ENCODE peak calls at places on chromosomes 13 and 19, in nine cellular contexts. A is kidney epithelial cell, K is AG04449, G is A673, Q is IMR-90, T is BJ, V is uterus, H is psoas muscle, L is stomach. O is an unnamed sample.

GRCh38 chr19:44607049-44607448 is 6.3 kb upstream of the IGSF23 start:
- DNase-seq in A (no peak), K (no peak), G (peak), Q (peak), T (no peak), V (no peak), H (no peak), L (no peak), O (no peak)

GRCh38 chr13:52002361-52002760 is 8.9 kb downstream of the ATP7B start:
- DNase-seq in A (no peak), K (no peak), G (no peak), Q (no peak), T (no peak), V (no peak), H (no peak), L (no peak), O (no peak)

GRCh38 chr13:99442273-99442895 is 58.9 kb upstream of the TM9SF2 start:
- DNase-seq in A (no peak), K (no peak), G (peak), Q (peak), T (no peak), V (no peak), H (no peak), L (peak), O (peak)

GRCh38 chr13:79448413-79448812 is 32.5 kb upstream of the NDFIP2 start:
- DNase-seq in A (no peak), K (no peak), G (peak), Q (peak), T (no peak), V (no peak), H (no peak), L (no peak), O (no peak)

GRCh38 chr19:16379521-16380313 is 55.1 kb downstream of the KLF2 start:
- DNase-seq in A (no peak), K (no peak), G (no peak), Q (no peak), T (no peak), V (no peak), H (no peak), L (no peak), O (no peak)

GRCh38 chr13:63345835-63346234 is 1930.2 kb upstream of the PCDH20 start:
- DNase-seq in A (no peak), K (no peak), G (no peak), Q (no peak), T (no peak), V (no peak), H (no peak), L (no peak), O (no peak)

GRCh38 chr19:18972301-18972831 is 31.3 kb upstream of the HOMER3 start:
- DNase-seq in A (no peak), K (no peak), G (peak), Q (peak), T (no peak), V (no peak), H (no peak), L (no peak), O (peak)

GRCh38 chr19:2171349-2172145 is 7.8 kb downstream of the DOT1L start:
- DNase-seq in A (no peak), K (no peak), G (no peak), Q (peak), T (no peak), V (no peak), H (peak), L (peak), O (peak)

GRCh38 chr13:106721599-106721998 is 153.7 kb upstream of the ARGLU1 start:
- DNase-seq in A (no peak), K (no peak), G (no peak), Q (no peak), T (no peak), V (no peak), H (no peak), L (no peak), O (no peak)

DNA sequence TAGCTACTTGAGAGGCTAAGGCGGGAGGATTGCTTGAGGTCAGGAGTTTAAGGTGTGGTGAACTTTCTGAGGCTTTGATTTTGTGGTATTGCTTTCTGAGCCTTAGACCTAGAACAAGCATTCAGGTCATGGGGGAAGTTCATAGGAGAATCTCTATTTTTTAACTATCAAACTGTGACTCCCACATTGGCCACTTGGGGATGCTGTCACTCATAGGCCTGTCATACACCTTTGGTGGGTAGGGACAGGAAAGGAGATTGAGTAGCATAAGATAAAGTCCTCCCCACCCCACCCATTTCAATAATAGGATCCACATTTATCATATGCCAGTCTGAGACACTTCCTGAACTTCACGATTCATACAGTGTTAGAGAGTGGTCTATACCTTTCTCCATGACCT is 41.9 kb upstream of the PSG2 start:
- DNase-seq in A (no peak), K (no peak), G (no peak), Q (no peak), T (no peak), V (no peak), H (no peak), L (no peak), O (no peak)
- TF ChIP-seq CTCF in A (no peak), K (no peak), G (no peak), Q (peak), T (no peak), V (no peak), H (no peak), L (no peak), O (peak)

GRCh38 chr13:92805766-92806165 is 420.8 kb upstream of the GPC6 start:
- DNase-seq in A (no peak), K (no peak), G (no peak), Q (no peak), T (no peak), V (no peak), H (no peak), L (no peak), O (no peak)
- H3K4me3 ChIP-seq in A (no peak), K (no peak), G (peak), Q (no peak), T (no peak), V (peak), H (peak), L (peak), O (peak)

DNA sequence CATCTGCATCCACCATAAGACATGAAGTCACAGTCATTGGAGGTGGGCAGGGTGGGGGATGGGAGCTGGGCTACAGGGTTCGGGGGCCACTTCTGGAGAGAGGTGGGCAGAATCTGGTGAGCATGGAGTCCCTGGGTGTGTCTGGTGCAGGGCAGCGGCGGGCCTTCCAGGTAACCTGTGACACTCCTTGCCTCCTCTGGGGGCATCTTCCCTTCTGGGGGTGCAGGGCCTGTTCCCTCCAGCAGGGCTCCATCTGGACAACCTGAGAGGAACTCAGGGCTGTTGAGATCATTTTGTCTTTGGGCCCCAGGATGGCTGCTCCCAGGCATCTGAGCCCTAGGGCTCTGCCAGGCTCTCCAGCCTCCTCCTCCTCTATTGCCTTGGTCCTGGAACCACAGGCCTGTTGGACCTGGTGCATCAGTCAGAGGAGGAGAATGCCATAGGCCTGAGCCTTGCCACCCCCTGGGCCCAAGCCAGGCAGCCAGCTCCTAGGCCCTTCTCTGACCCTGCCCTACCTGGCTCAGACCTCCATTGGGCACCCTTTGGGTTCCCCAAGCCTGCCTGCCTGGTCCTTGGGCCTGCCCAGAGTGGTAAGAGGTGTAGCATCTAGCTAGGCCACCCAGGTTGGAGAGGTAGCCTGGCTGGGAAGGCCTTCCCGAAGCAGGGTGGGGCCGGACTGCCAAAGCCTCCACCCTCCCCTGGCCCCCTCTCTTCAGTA is 13.4 kb downstream of the LYL1 start:
- DNase-seq in A (no peak), K (no peak), G (peak), Q (no peak), T (no peak), V (no peak), H (no peak), L (no peak), O (no peak)
- TF ChIP-seq CTCF in A (peak), K (peak), G (peak), Q (peak), T (peak), V (peak), H (no peak), L (no peak), O (peak)

DNA sequence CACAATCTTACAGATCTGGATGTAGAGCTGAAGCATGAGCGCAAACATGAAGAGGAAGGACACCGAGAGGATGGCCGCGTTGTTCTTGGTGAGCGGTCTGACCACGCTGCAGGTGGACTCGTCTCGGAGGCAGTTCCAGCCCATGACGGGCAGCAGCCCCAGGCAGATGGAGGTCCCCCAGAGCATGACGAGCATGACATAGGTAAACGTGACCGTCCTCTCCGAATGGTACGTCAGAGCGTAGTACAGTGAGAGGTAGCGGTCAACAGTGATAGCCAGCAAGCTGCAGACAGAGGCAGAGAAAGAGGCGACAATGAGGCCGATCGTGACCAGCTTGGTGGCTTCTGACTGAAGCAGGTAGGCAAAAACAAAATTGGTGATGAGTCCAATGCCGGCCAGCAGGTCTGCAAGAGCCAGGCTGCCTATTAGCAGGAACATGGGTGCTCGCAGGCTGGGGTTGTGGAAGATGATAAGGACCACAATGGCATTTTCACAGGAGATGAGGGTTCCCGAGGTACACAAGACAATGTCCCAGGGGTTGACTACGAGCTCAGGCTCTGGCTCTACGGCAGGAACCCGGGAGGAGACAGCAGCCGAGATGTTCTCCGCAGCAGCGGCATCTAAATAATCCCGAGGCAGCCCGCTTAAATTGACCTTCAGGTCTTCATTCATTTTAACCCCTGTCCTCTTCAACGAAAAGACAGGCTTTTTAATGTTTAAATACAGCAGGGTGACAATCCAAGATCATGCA is 1.3 kb downstream of the GPR12 start:
- DNase-seq in A (no peak), K (no peak), G (no peak), Q (no peak), T (no peak), V (no peak), H (no peak), L (no peak), O (no peak)
- H3K4me3 ChIP-seq in A (no peak), K (no peak), G (no peak), Q (no peak), T (no peak), V (no peak), H (peak), L (peak), O (no peak)

O was measured in choroid plexus epithelial cell.